ENCODE peak calls at places on chromosomes 2 and 18, in five cellular contexts. C, H, X, G and Y are unnamed samples.

GRCh38 chr2:106098664-106099063 is 95.4 kb downstream of the UXS1 start:
- DNase-seq in C (no peak), H (no peak), X (no peak), G (no peak), Y (no peak)

GRCh38 chr2:212145111-212145510 is 393.5 kb downstream of the ERBB4 start:
- DNase-seq in C (peak; percentile 76), H (peak; percentile 18), X (peak; percentile 78), G (no peak), Y (no peak)

GRCh38 chr2:9170458-9171130 is 36.0 kb upstream of the ASAP2 start:
- DNase-seq in C (no peak), H (no peak), X (no peak), G (no peak), Y (no peak)

GRCh38 chr2:120497261-120497977 is 151.5 kb downstream of the INHBB start:
- DNase-seq in C (no peak), H (no peak), X (no peak), G (no peak), Y (no peak)

GRCh38 chr2:181311841-181312240 is 145.3 kb upstream of the ITGA4 start:
- DNase-seq in C (no peak), H (no peak), X (no peak), G (peak; percentile 17), Y (no peak)

GRCh38 chr18:10453261-10453884 is 1.1 kb upstream of the APCDD1 start:
- DNase-seq in C (no peak), H (no peak), X (no peak), G (no peak), Y (no peak)

GRCh38 chr2:180017764-180018163 is 10.7 kb upstream of the CWC22 start:
- DNase-seq in C (peak; percentile 60), H (peak; percentile 51), X (peak; percentile 44), G (no peak), Y (no peak)

GRCh38 chr2:197804758-197805597 is 585 bp downstream of the PLCL1 start:
- DNase-seq in C (peak; percentile 13), H (peak; percentile 20), X (peak; percentile 4), G (peak; percentile 19), Y (no peak)

GRCh38 chr18:8895341-8895740 is 190.0 kb downstream of the MTCL1 start:
- DNase-seq in C (no peak), H (peak; percentile 51), X (no peak), G (no peak), Y (no peak)

GRCh38 chr18:8895987-8896619 is 190.7 kb downstream of the MTCL1 start:
- DNase-seq in C (peak; percentile 78), H (peak; percentile 99), X (peak; percentile 89), G (no peak), Y (peak; percentile 95)

GRCh38 chr18:8900552-8900951 is 195.2 kb downstream of the MTCL1 start:
- DNase-seq in C (no peak), H (no peak), X (no peak), G (no peak), Y (no peak)

GRCh38 chr18:8901019-8901418 is 195.7 kb downstream of the MTCL1 start:
- DNase-seq in C (no peak), H (no peak), X (no peak), G (no peak), Y (no peak)

DNA sequence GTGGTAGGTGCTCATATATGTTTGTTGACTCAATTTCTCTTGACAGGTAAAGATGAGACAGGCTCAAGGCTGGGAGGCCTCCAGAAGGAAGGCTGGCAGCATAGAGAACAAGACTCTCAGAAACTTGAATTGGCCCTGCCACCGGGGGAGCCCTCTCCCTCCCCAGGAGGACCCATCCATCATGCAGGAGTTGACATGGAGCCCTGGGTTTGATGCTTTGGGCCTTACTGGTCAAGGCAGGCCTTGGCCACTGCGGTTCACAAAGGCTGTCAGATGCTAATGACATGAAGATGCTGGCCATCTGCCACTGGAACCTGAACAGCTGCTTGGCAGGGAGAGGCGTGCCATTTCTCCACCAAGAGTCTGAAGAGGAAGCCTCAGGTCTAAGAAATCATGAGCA is 193.6 kb downstream of the MTCL1 start:
- DNase-seq in C (no peak), H (peak; percentile 34), X (peak; percentile 45), G (no peak), Y (no peak)
- TF ChIP-seq CTCF in C (no peak), H (no peak), X (no peak), G (no peak), Y (no peak)

DNA sequence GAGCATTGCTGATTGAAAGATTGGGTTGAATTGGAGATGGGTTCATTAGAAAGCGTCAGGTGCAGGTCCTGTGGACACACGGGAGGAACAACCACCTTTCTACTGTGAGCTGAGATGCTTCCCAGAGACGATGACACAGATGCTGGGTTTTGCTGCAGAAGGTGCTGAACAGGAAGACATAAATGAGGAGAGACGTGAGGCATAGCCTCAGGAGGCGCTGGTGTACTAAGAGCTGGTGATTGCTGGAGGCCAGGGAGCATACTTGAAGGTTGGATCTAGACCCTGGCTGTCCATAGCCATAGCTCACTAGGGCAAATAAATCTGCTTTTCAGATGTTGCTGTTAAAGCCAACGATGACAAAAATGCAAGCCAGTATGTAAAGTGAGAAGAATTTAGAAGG is 153.6 kb downstream of the SOX11 start:
- DNase-seq in C (peak; percentile 7), H (peak; percentile 25), X (no peak), G (no peak), Y (no peak)
- TF ChIP-seq CTCF in C (no peak), H (no peak), X (no peak), G (no peak), Y (no peak)

GRCh38 chr2:227125506-227125905 is 38.5 kb downstream of the COL4A4 start:
- DNase-seq in C (no peak), H (no peak), X (no peak), G (no peak), Y (no peak)
- TF ChIP-seq CTCF in C (peak; percentile 27), H (no peak), X (peak; percentile 40), G (no peak), Y (peak; percentile 46)

GRCh38 chr2:101998556-101999121 is 6.9 kb downstream of the IL1R2 start:
- DNase-seq in C (no peak), H (no peak), X (no peak), G (no peak), Y (no peak)
- TF ChIP-seq CTCF in C (no peak), H (no peak), X (no peak), G (peak; percentile 20), Y (no peak)

DNA sequence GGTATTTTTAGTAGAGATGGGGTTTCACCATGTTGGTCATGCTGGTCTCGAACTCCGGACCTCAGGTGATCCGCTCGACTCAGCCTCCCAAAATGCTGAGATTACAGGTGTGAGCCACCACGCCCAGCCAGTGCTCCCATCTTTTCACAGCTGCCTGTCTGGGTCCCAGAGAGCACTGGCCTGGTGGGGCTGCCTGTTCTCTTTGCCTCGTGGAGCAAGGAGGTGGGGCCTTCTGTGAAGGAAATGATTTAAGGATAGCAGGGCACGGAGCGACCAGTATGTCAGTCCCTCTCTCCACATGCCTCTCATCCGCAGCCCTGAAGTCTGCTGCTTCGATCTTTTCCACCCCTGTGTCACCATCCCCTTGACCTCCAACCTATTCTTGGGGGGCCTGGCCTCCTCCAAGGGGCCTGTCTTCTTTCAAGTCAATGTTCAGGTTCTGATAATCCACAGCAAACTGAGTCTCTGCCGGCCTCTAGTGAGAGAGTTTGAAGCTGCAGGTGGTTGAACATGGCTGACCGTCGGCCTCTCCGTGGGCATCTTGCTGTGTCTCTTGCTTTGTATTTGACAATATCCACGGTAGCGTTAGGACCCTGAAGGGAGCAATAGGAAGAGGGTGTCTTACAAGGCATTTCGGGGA is 28.2 kb upstream of the GIGYF2 start:
- DNase-seq in C (peak; percentile 24), H (peak; percentile 39), X (peak; percentile 13), G (no peak), Y (no peak)
- TF ChIP-seq CTCF in C (peak; percentile 77), H (peak; percentile 68), X (peak; percentile 56), G (peak; percentile 43), Y (peak; percentile 54)

DNA sequence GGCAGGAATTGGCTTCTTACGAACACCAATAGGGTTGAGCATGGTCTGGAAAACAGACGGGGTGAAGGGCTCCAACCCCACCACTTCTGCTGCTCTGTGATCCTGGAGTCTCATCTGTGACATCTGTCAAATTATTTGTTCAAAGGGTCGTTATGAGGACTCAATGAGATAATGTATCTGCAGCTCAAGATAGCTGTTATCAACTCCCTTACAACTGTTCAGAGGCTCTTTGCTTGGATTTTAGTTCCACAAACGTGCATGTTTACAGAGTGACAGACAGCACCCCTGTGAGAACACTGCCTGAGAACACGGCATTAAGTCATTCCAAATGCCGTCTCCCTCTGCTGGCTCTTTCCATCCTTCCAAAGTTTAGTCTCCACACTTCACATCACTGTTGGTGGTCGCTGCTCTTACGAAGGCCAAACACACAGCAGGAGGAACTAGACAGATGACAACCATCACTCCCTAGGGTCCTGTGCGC is 220.5 kb downstream of the ANAPC1 start:
- DNase-seq in C (peak; percentile 39), H (peak; percentile 48), X (no peak), G (no peak), Y (no peak)
- TF ChIP-seq CTCF in C (peak; percentile 32), H (peak; percentile 53), X (peak; percentile 46), G (no peak), Y (no peak)

DNA sequence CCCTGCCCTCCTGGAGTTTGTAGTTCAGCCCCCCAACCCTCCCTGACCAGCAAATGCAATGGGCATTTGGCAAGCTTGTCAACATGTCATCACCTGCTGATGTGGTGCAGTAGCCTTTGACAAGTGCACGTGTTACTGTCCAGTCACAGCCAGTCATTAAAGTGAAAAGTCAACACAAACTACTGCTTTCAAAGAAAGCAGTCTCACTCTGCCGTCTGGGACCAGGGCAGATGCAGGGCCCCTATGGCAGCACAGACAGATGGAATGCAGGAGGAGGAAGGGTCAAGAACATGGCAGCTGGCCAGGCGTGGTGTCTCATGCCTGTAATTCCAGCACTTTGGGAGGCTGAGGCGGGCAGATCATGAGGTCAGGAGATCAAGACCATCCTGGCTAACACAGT is 222.4 kb upstream of the OSR1 start:
- DNase-seq in C (peak; percentile 52), H (no peak), X (peak; percentile 70), G (no peak), Y (no peak)
- TF ChIP-seq CTCF in C (no peak), H (no peak), X (no peak), G (no peak), Y (no peak)

GRCh38 chr2:19347619-19348562 is 10.5 kb downstream of the OSR1 start:
- DNase-seq in C (peak; percentile 98), H (peak; percentile 98), X (peak; percentile 97), G (peak; percentile 98), Y (peak; percentile 91)
- TF ChIP-seq CTCF in C (no peak), H (no peak), X (no peak), G (no peak), Y (no peak)